ENCODE peak calls at places on chromosome 16, in ten cellular contexts. P, S, A, B, Q, J, U, L, O and G are unnamed samples.

GRCh38 chr16:26988186-26988585 is 78.5 kb upstream of the C16orf82 start:
- DNase-seq in L (no peak), S (no peak), A (no peak), P (no peak), O (no peak), J (no peak), Q (no peak), U (no peak), B (no peak), G (no peak)

GRCh38 chr16:70657956-70658355 is 11.6 kb downstream of the IL34 start:
- DNase-seq in O (no peak), P (no peak), A (no peak), J (no peak), S (no peak), Q (no peak), L (peak; percentile 55), B (no peak), U (no peak), G (no peak)

GRCh38 chr16:17827313-17827712 is 356.6 kb upstream of the XYLT1 start:
- DNase-seq in Q (no peak), O (no peak), J (no peak), B (no peak), L (no peak), U (no peak), A (no peak), P (peak; percentile 63), S (no peak), G (peak; percentile 54)

GRCh38 chr16:59880626-59881025 is 1146.5 kb upstream of the GOT2 start:
- DNase-seq in J (no peak), A (no peak), U (no peak), O (no peak), P (no peak), L (no peak), B (no peak), Q (no peak), S (no peak), G (no peak)

GRCh38 chr16:19384656-19385055 is 33.0 kb upstream of the TMC5 start:
- DNase-seq in P (no peak), U (peak; percentile 72), S (no peak), J (no peak), O (peak; percentile 75), A (no peak), Q (peak; percentile 65), L (no peak), B (no peak), G (no peak)

GRCh38 chr16:50551243-50551642 is 3.0 kb downstream of the NKD1 start:
- DNase-seq in U (no peak), L (no peak), Q (no peak), S (no peak), O (no peak), J (no peak), B (no peak), P (no peak), A (no peak), G (no peak)

GRCh38 chr16:60686824-60687223 is 1349.4 kb downstream of the CDH8 start:
- DNase-seq in B (no peak), P (no peak), J (no peak), L (no peak), Q (no peak), U (no peak), S (no peak), O (no peak), A (no peak), G (no peak)

GRCh38 chr16:17483266-17483864 is 12.6 kb upstream of the XYLT1 start:
- DNase-seq in P (no peak), A (no peak), O (no peak), Q (no peak), L (peak; percentile 3), J (no peak), B (no peak), S (no peak), U (no peak), G (no peak)

GRCh38 chr16:65991149-65991701 is 375.3 kb upstream of the CDH5 start:
- DNase-seq in U (no peak), S (no peak), A (no peak), J (no peak), P (no peak), Q (no peak), B (no peak), O (no peak), L (no peak), G (no peak)

GRCh38 chr16:18958621-18959578 is 24.8 kb upstream of the TMC7 start:
- DNase-seq in J (no peak), S (no peak), L (no peak), A (no peak), U (no peak), P (peak; percentile 3), O (no peak), Q (no peak), B (no peak), G (no peak)

GRCh38 chr16:72999541-73000019 is 48.3 kb downstream of the ZFHX3 start:
- DNase-seq in L (peak; percentile 57), Q (no peak), A (no peak), O (no peak), U (no peak), B (no peak), P (no peak), J (no peak), S (no peak), G (no peak)

GRCh38 chr16:57245472-57246113 is 534 bp downstream of the ARL2BP start:
- DNase-seq in S (peak; percentile 55), O (peak; percentile 73), Q (peak; percentile 24), A (peak; percentile 50), U (no peak), P (no peak), B (no peak), L (no peak), J (peak; percentile 36), G (no peak)

GRCh38 chr16:80029381-80029630 is 428.8 kb upstream of the MAF start:
- DNase-seq in S (no peak), A (no peak), U (no peak), B (no peak), O (no peak), P (no peak), J (no peak), Q (no peak), L (no peak), G (no peak)

GRCh38 chr16:8931864-8932263 is 31.8 kb downstream of the USP7 start:
- DNase-seq in J (peak; percentile 42), B (peak; percentile 27), S (peak; percentile 55), P (peak; percentile 68), Q (peak; percentile 22), A (peak; percentile 44), O (no peak), U (no peak), L (no peak), G (peak; percentile 60)

GRCh38 chr16:15435216-15435864 is 952 bp downstream of the BMERB1 start:
- DNase-seq in U (no peak), L (peak; percentile 37), Q (no peak), J (peak; percentile 2), O (no peak), B (no peak), S (peak; percentile 29), A (no peak), P (no peak), G (no peak)

GRCh38 chr16:84643180-84643583 is 5.1 kb upstream of the KLHL36 start:
- DNase-seq in S (peak; percentile 80), Q (peak; percentile 77), L (peak; percentile 96), O (peak; percentile 59), P (peak; percentile 93), B (peak; percentile 71), A (peak; percentile 68), J (no peak), U (no peak), G (peak; percentile 80)

GRCh38 chr16:75089486-75090202 is 26.9 kb downstream of the LDHD start:
- DNase-seq in U (no peak), L (no peak), B (no peak), P (no peak), O (no peak), J (no peak), Q (no peak), S (no peak), A (no peak), G (no peak)

GRCh38 chr16:59964232-59964924 is 1230.3 kb upstream of the GOT2 start:
- DNase-seq in U (no peak), Q (no peak), S (no peak), L (no peak), B (no peak), A (no peak), J (no peak), P (no peak), O (no peak), G (no peak)

GRCh38 chr16:89081556-89081955 is 12.1 kb upstream of the ACSF3 start:
- DNase-seq in B (no peak), Q (no peak), J (no peak), S (no peak), O (no peak), P (no peak), U (no peak), A (no peak), L (no peak), G (no peak)
- H3K4me3 ChIP-seq in B (no peak overlapping the region), Q (no peak overlapping the region), J (no peak overlapping the region), S (no peak overlapping the region), O (no peak overlapping the region), P (no peak overlapping the region), U (no peak overlapping the region), A (no peak overlapping the region), L (no peak overlapping the region), G (no peak overlapping the region)

GRCh38 chr16:4700997-4701743 is 7.8 kb downstream of the NUDT16L1 start:
- DNase-seq in B (no peak), Q (peak; percentile 72), O (no peak), U (no peak), A (peak; percentile 63), S (no peak), J (no peak), L (no peak), P (no peak), G (no peak)
- TF ChIP-seq CTCF in B (no peak), Q (no peak), O (no peak), U (no peak), A (no peak), S (no peak), J (no peak), L (no peak), P (no peak), G (no peak)

DNA sequence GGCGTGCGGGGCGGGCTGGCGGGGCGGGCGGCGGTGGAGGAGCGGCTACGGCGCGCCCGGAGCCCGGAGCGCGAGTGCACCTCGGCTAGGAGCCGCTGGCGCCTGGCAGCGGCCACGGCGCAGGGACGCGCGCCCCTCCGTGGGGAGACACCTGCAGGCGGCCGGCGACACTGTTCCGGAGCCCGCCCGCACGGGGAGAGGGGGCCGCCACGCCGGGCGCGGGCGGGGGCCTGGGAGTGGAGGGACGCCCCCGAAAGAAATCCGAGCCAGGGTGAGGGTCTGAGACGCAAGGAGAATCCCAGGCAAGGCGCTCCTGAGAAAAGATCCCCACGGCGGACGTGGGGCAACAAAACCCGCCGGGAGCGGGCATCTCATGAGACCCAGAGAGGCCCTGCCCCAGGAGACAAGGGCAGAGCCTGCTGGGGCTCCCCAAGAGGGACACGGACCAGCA is at the start of gene GSG1L:
- DNase-seq in A (no peak), P (no peak), Q (no peak), J (no peak), U (no peak), L (no peak), B (no peak), O (no peak), S (no peak), G (no peak)
- H3K4me3 ChIP-seq in A (peak within 1 kb of the TSS; percentile 21), P (no peak within 1 kb of the TSS), Q (peak within 1 kb of the TSS; percentile 8), J (no peak within 1 kb of the TSS), U (peak within 1 kb of the TSS; percentile 33), L (peak within 1 kb of the TSS; percentile 44), B (no peak within 1 kb of the TSS), O (peak within 1 kb of the TSS; percentile 19), S (peak within 1 kb of the TSS; percentile 51), G (peak within 1 kb of the TSS; percentile 26)

DNA sequence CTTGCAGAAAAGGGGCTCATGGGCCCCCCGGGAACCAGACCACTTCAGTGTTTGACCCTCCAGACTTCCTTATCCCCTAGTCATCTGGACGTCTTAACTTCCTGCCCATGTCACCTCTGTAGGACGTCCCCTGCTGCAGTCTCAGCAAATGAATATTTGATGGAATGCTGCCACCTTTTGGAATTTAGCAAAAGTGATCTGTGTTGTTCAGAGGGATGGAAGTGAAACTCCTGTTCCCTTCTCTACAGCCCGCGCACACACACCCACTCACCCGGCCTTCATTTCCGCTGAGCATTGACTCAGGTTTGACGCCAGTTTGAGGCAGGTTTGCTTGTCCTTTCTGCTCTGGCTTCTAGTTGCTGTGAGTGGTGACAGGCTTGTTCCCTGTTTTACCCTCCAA is 507.2 kb upstream of the EEF2KMT start:
- DNase-seq in J (no peak), L (no peak), S (no peak), Q (no peak), U (no peak), B (no peak), P (no peak), O (no peak), A (no peak), G (peak; percentile 19)
- TF ChIP-seq CTCF in J (no peak), L (no peak), S (no peak), Q (no peak), U (peak; percentile 33), B (no peak), P (no peak), O (no peak), A (no peak), G (peak; percentile 20)